ENCODE peak calls at places on chromosomes 6 and 20, in seven cellular contexts. U is naive thymus-derived CD4-positive, alpha-beta T cell; K is HCT116; D is astrocyte of the spinal cord; G is pancreas; O is HAP-1; P is choroid plexus epithelial cell. J is an unnamed sample.

GRCh38 chr20:58891686-58892125 is 39.2 kb downstream of the GNAS start:
- DNase-seq in U (peak), K (no peak), D (no peak), G (peak), O (peak), P (peak), J (peak)

GRCh38 chr6:33126101-33126714 is 50.4 kb downstream of the HLA-DPB1 start:
- DNase-seq in U (no peak), K (peak), D (peak), G (peak), O (peak), P (peak), J (peak)

GRCh38 chr6:16746812-16747211 is 14.4 kb downstream of the ATXN1 start:
- DNase-seq in U (no peak), K (no peak), D (no peak), G (no peak), O (no peak), P (no peak), J (no peak)

GRCh38 chr6:36659271-36659670 is 19.2 kb upstream of the CDKN1A start:
- DNase-seq in U (no peak), K (no peak), D (peak), G (no peak), O (no peak), P (peak), J (peak)

GRCh38 chr20:33444797-33445560 is 1.4 kb upstream of the SNTA1 start:
- DNase-seq in U (peak), K (no peak), D (no peak), G (peak), O (no peak), P (peak), J (no peak)

GRCh38 chr20:43188234-43188653 is 1.5 kb downstream of the PTPRT start:
- DNase-seq in U (no peak), K (no peak), D (no peak), G (no peak), O (no peak), P (no peak), J (no peak)

GRCh38 chr20:47188540-47188939 is 168.0 kb downstream of the ZMYND8 start:
- DNase-seq in U (peak), K (no peak), D (no peak), G (no peak), O (no peak), P (no peak), J (no peak)

GRCh38 chr6:90080876-90081464 is 186.7 kb downstream of the GJA10 start:
- DNase-seq in U (peak), K (no peak), D (no peak), G (no peak), O (no peak), P (no peak), J (no peak)

GRCh38 chr6:37259191-37259590 is 1.2 kb upstream of the TMEM217 start:
- DNase-seq in U (peak), K (no peak), D (no peak), G (no peak), O (no peak), P (peak), J (no peak)

GRCh38 chr20:64192406-64192805 is 28.2 kb downstream of the MYT1 start:
- DNase-seq in U (no peak), K (no peak), D (no peak), G (no peak), O (peak), P (no peak), J (no peak)

GRCh38 chr20:34390769-34391447 is 27.8 kb downstream of the ITCH start:
- DNase-seq in U (no peak), K (peak), D (peak), G (peak), O (peak), P (peak), J (peak)

GRCh38 chr6:169955796-169956493 is 204.5 kb downstream of the ERMARD start:
- DNase-seq in U (no peak), K (no peak), D (no peak), G (no peak), O (no peak), P (no peak), J (no peak)

GRCh38 chr20:57346477-57346876 is 4.6 kb upstream of the RAE1 start:
- DNase-seq in U (peak), K (peak), D (peak), G (peak), O (peak), P (peak), J (peak)

GRCh38 chr6:12148317-12148801 is 136.2 kb downstream of the HIVEP1 start:
- DNase-seq in U (no peak), K (no peak), D (peak), G (no peak), O (no peak), P (peak), J (no peak)

GRCh38 chr6:149319413-149319812 is 1.9 kb downstream of the TAB2 start:
- DNase-seq in U (peak), K (no peak), D (no peak), G (no peak), O (no peak), P (no peak), J (no peak)

GRCh38 chr6:4125933-4126864 is 9.2 kb downstream of the ECI2 start:
- DNase-seq in U (no peak), K (peak), D (peak), G (no peak), O (no peak), P (peak), J (no peak)

GRCh38 chr6:126811307-126811706 is 307.2 kb upstream of the RSPO3 start:
- DNase-seq in U (no peak), K (no peak), D (peak), G (no peak), O (no peak), P (peak), J (peak)

GRCh38 chr20:6173481-6173880 is 50.7 kb upstream of the FERMT1 start:
- DNase-seq in U (no peak), K (no peak), D (no peak), G (no peak), O (no peak), P (no peak), J (no peak)

GRCh38 chr6:39208233-39208720 is 21.0 kb downstream of the KCNK5 start:
- DNase-seq in U (no peak), K (no peak), D (no peak), G (no peak), O (no peak), P (no peak), J (no peak)

DNA sequence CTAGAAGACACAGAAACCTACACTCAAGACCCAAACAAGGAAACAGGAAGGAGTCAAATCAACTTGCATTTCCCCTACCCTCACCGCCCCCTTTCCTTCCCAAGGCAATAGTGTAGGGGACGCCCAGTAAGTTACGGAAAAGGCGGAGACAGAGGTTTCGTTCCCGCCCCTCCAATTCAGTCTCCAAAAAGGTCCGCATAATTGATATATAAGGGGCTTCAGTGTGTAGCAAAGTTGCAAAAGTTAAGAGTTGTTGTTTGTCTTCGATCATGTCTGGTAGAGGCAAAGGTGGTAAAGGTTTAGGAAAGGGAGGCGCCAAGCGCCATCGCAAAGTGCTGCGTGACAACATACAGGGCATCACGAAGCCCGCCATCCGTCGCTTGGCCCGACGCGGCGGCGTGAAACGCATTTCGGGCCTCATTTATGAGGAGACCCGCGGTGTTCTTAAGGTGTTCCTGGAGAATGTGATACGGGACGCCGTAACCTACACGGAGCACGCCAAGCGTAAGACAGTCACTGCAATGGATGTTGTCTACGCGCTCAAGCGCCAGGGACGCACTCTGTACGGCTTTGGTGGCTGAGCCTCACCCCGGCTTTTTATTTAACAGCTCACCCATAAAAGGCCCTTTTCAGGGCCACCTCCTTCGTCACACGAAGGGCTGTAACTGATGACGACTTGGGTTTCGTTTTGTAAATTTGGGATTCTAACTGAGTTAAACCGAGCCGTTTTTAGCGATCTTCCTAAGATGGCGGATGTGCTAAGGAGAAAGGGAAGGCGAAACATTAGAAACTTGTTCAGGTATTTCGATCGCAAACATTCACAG is 124.6 kb upstream of the BTN3A2 start:
- DNase-seq in U (peak), K (no peak), D (peak), G (no peak), O (no peak), P (peak), J (peak)
- H3K4me3 ChIP-seq in U (peak), K (no peak), D (peak), G (peak), O (no peak), P (peak), J (peak)

DNA sequence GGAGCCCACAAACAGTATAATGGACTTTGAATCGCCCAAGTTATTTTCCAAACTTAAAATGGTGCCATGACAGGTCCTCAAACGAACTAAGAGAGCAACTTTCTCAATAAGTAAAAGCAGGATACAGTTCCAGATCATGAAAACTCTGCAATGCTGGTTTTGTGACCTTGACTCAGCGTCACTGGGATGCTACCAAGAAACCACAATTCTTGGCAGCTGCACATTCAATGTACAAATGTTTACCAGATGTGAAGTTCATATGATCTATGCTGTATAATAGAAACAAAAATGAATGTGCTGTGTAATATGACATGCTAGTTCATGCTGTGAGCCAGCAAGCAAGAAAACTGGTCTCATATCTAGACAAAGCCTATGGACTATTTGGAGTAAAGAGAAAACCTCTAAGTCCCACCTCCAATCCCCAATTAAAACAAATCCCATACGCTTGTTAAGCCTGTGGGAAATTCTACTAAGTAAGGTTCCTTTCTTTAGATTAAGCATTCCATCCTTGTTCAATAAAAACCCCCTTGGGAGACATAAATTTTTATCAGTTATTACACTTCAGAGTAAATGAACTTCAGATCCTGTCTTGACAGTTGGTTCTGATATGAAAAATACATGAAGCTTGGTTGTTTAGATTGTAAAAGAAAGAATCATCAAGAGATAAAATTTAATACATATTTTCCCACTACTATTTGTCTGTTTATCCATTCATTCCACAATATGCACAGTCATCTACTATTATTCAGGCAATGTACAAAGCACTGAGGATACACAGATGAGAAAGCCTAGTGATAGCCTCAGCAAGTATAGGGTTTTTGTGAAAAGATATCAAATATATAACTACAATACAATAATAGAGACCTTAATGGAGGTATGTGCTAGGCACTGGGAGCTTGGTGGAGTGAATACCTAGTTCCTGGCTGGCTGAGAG is 20.2 kb downstream of the COL21A1 start:
- DNase-seq in U (no peak), K (no peak), D (peak), G (no peak), O (no peak), P (peak), J (no peak)
- H3K4me3 ChIP-seq in U (no peak), K (no peak), D (no peak), G (no peak), O (no peak), P (no peak), J (no peak)

GRCh38 chr20:62323980-62324906 is 21.4 kb downstream of the ADRM1 start:
- DNase-seq in U (no peak), K (no peak), D (no peak), G (peak), O (no peak), P (no peak), J (no peak)

GRCh38 chr20:62321978-62322377 is 19.2 kb downstream of the ADRM1 start:
- DNase-seq in U (no peak), K (no peak), D (no peak), G (peak), O (no peak), P (no peak), J (no peak)

GRCh38 chr20:62321521-62321948 is 18.7 kb downstream of the ADRM1 start:
- DNase-seq in U (no peak), K (peak), D (no peak), G (peak), O (peak), P (peak), J (no peak)

GRCh38 chr20:62323146-62323979 is 20.6 kb downstream of the ADRM1 start:
- DNase-seq in U (no peak), K (no peak), D (no peak), G (peak), O (no peak), P (no peak), J (peak)

DNA sequence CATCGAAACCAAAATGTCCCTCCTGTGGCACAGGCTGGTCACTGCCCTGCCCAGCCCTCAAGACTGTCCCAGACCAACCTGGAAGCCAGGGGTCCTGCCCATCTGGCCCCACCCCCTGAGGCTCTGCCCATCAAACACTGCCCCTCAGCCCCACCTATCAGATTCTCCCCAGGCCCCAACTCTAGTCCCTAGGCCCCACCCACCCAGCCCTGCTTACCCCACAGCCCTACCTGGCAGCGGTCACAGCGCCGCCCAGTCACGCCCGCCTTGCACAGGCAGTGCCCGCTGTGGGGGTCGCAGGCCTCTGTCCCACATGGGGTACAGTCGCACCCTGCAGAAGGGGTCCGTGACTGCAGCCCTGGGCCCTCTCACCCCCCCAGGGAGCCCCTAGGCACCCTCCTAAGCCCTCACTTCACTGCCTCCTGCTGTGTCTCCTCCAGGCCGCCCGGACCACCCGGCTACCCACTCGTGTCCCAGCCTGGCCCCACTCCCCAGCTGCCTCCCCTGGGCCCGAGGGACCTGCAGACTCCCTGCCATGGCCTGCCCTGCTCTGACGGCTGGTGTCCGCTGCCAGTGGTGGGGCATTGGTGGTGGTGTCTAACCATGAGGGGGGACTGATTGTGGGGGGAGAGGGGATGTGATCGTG is 19.8 kb downstream of the ADRM1 start:
- DNase-seq in U (no peak), K (no peak), D (no peak), G (peak), O (no peak), P (no peak), J (peak)
- H3K4me3 ChIP-seq in U (no peak), K (no peak), D (no peak), G (no peak), O (no peak), P (no peak), J (no peak)

DNA sequence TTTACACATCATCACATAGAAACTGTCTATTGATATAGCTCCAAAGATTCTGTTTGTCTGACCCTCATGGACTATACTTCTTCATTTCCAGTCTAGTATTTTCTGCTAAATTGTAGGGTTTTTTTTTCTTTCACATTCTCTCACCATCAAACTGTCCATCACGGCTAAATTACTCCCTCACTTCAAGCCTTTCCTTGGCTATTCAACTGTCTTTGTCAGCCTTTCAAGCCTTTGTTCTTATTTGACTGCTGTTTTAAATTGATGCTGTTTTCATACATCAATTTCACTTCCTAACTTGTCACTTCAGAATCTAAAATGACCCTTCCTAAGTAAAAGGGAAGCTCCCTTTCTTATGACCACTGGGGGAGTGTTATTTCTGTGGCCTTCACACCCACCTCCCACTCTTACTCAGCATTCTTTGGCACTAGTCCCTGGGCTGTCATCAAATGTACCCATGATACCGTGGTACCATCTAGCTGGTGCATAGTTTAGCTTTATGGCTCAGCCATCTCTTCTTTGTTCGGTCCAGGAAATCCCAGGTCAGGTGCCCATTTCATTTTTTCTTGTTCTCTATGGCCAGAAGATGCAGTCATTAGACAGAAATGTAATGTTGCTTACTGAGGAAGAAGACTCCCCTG is 8.6 kb downstream of the GJA1 start:
- DNase-seq in U (no peak), K (no peak), D (no peak), G (no peak), O (no peak), P (no peak), J (no peak)
- H3K4me3 ChIP-seq in U (no peak), K (no peak), D (no peak), G (no peak), O (no peak), P (no peak), J (peak)

DNA sequence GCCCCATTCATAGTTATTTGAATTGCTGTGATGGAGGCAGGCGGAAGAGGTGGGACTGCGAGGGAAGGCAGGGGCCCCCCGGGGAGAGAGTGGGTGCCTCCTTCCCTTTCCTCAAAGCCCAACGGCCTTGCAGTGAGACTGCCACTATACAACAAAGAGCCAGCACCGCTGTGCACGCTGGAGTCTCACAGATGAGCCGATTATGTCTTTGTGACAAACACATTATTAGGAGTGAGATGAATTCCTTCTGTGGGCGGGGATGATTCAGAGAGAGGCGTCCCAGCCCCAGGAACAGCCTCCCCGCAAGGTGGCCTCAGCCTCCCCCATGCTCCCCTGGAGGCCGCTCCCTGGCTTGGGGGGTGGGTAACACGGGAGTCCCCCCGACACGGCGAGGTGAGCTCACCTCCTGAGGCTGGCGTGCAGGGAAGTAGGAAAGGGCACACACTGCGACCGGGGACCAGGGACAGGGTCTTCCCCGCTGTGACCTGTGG is 26.7 kb downstream of the NTSR1 start:
- DNase-seq in U (no peak), K (peak), D (no peak), G (peak), O (peak), P (no peak), J (no peak)
- H3K4me3 ChIP-seq in U (no peak), K (peak), D (no peak), G (no peak), O (no peak), P (no peak), J (no peak)

GRCh38 chr6:34247481-34248197 is 1.2 kb downstream of the SMIM29 start:
- DNase-seq in U (no peak), K (no peak), D (no peak), G (no peak), O (peak), P (no peak), J (no peak)
- H3K4me3 ChIP-seq in U (no peak), K (peak), D (no peak), G (no peak), O (peak), P (peak), J (peak)

DNA sequence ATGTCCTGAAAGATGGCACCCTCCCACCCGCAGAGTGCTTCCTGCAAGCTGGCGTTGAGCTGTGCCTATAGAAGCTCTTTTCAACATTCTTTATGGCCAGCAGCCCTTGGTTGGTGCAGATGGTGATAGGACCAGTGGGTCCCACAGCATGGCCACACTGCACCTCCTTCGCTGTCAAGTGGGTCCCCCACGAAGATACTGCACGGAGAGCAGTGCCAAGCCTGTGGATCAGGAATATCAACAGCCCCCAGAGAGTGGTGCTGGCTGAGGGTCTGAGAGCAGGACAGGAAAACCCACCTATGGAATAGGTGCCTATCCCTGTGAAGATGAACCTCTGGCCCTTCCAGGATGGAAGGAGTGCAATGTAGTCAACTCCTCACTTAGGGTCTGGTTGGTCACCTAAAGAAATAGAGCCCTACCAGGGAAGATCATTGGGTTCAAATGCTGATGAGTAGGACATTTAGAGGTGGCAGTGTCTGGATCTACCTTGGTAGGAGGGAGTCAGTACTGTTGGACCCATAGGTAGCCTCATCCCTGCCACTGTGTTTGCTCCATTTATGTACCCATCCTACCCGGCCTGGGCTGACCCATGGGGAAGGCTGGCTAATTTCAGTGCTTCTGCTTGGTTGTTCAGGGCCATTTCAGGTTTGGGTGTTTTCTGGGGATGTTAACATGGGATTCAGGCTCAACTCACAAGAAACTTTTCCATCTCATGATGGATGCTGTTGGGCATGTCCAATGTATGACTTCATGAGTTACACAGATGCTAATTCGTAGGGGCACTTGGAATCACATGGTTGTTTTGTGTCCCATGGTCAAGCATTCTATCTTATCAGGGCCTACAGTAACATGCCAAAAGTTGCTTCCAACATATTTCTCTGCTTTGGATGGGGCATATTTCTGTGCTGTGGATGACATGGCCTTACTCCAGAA is 33.4 kb upstream of the MICB start:
- DNase-seq in U (no peak), K (no peak), D (no peak), G (no peak), O (no peak), P (no peak), J (no peak)
- H3K4me3 ChIP-seq in U (peak), K (no peak), D (no peak), G (peak), O (no peak), P (no peak), J (peak)

J was measured in heart right ventricle.